ENCODE peak calls at places on chromosomes 5 and 9, in five cellular contexts. One of them, this sample, is unnamed.
A peak's percentile ranks its signal among the peaks of the same experiment; 100 is the strongest.

GRCh38 chr9:82600536-82601271 is 462.2 kb downstream of the RASEF start:
- DNase-seq in brain microvascular endothelial cell: no peak
- DNase-seq in nephron progenitor cell: peak; percentile 34
- DNase-seq in mucosa of descending colon: no peak
- DNase-seq in B cell: no peak
- DNase-seq in this sample: no peak

GRCh38 chr9:112012026-112012902 is 115.7 kb downstream of the UGCG start:
- DNase-seq in nephron progenitor cell: no peak
- DNase-seq in mucosa of descending colon: no peak
- DNase-seq in B cell: peak; percentile 47
- DNase-seq in brain microvascular endothelial cell: peak; percentile 93
- DNase-seq in this sample: no peak

GRCh38 chr5:15026944-15027343 is 155.4 kb upstream of the ANKH start:
- DNase-seq in nephron progenitor cell: no peak
- DNase-seq in mucosa of descending colon: no peak
- DNase-seq in brain microvascular endothelial cell: no peak
- DNase-seq in B cell: no peak
- DNase-seq in this sample: no peak

GRCh38 chr5:160467555-160468418 is 46.1 kb downstream of the PTTG1 start:
- DNase-seq in mucosa of descending colon: peak; percentile 93
- DNase-seq in brain microvascular endothelial cell: peak; percentile 83
- DNase-seq in B cell: peak; percentile 82
- DNase-seq in nephron progenitor cell: peak; percentile 6
- DNase-seq in this sample: peak; percentile 79

GRCh38 chr5:160792281-160792680 is 59.7 kb downstream of the ATP10B start:
- DNase-seq in B cell: no peak
- DNase-seq in brain microvascular endothelial cell: no peak
- DNase-seq in nephron progenitor cell: no peak
- DNase-seq in mucosa of descending colon: no peak
- DNase-seq in this sample: no peak

GRCh38 chr9:7976167-7976755 is 176.7 kb upstream of the DMAC1 start:
- DNase-seq in B cell: peak; percentile 79
- DNase-seq in nephron progenitor cell: no peak
- DNase-seq in mucosa of descending colon: no peak
- DNase-seq in brain microvascular endothelial cell: no peak
- DNase-seq in this sample: peak; percentile 44

GRCh38 chr5:9440517-9440916 is 105.4 kb downstream of the SEMA5A start:
- DNase-seq in brain microvascular endothelial cell: no peak
- DNase-seq in B cell: no peak
- DNase-seq in nephron progenitor cell: no peak
- DNase-seq in mucosa of descending colon: no peak
- DNase-seq in this sample: no peak

GRCh38 chr9:101365181-101365580 is 19.6 kb downstream of the BAAT start:
- DNase-seq in B cell: no peak
- DNase-seq in nephron progenitor cell: no peak
- DNase-seq in mucosa of descending colon: no peak
- DNase-seq in brain microvascular endothelial cell: no peak
- DNase-seq in this sample: no peak

GRCh38 chr5:14039063-14039462 is 94.6 kb upstream of the DNAH5 start:
- DNase-seq in nephron progenitor cell: no peak
- DNase-seq in brain microvascular endothelial cell: peak; percentile 55
- DNase-seq in B cell: no peak
- DNase-seq in mucosa of descending colon: no peak
- DNase-seq in this sample: no peak

GRCh38 chr5:86679529-86679928 is 61.8 kb downstream of the COX7C start:
- DNase-seq in B cell: peak; percentile 9
- DNase-seq in nephron progenitor cell: peak; percentile 2
- DNase-seq in brain microvascular endothelial cell: peak; percentile 85
- DNase-seq in mucosa of descending colon: no peak
- DNase-seq in this sample: no peak

GRCh38 chr9:98599566-98599965 is 109.2 kb downstream of the GABBR2 start:
- DNase-seq in nephron progenitor cell: no peak
- DNase-seq in brain microvascular endothelial cell: no peak
- DNase-seq in B cell: no peak
- DNase-seq in mucosa of descending colon: no peak
- DNase-seq in this sample: no peak

GRCh38 chr9:123282343-123283047 is 14.1 kb upstream of the STRBP start:
- DNase-seq in B cell: no peak
- DNase-seq in nephron progenitor cell: no peak
- DNase-seq in brain microvascular endothelial cell: no peak
- DNase-seq in mucosa of descending colon: no peak
- DNase-seq in this sample: no peak

GRCh38 chr5:132822650-132823480 is 7.6 kb downstream of the SHROOM1 start:
- DNase-seq in brain microvascular endothelial cell: no peak
- DNase-seq in mucosa of descending colon: no peak
- DNase-seq in B cell: no peak
- DNase-seq in nephron progenitor cell: peak; percentile 73
- DNase-seq in this sample: no peak

GRCh38 chr5:38716516-38716915 is 129.3 kb upstream of the OSMR start:
- DNase-seq in mucosa of descending colon: no peak
- DNase-seq in nephron progenitor cell: no peak
- DNase-seq in brain microvascular endothelial cell: no peak
- DNase-seq in B cell: no peak
- DNase-seq in this sample: no peak

GRCh38 chr9:137580209-137580957 is 1.7 kb upstream of the DPH7 start:
- DNase-seq in brain microvascular endothelial cell: no peak
- DNase-seq in nephron progenitor cell: no peak
- DNase-seq in mucosa of descending colon: no peak
- DNase-seq in B cell: no peak
- DNase-seq in this sample: no peak

GRCh38 chr9:27529316-27530278 is at the start of gene MOB3B:
- DNase-seq in brain microvascular endothelial cell: peak; percentile 48
- DNase-seq in mucosa of descending colon: peak; percentile 84
- DNase-seq in nephron progenitor cell: peak; percentile 95
- DNase-seq in B cell: peak; percentile 90
- DNase-seq in this sample: peak; percentile 77

GRCh38 chr9:36451949-36452348 is 51.9 kb upstream of the RNF38 start:
- DNase-seq in mucosa of descending colon: no peak
- DNase-seq in B cell: no peak
- DNase-seq in nephron progenitor cell: no peak
- DNase-seq in brain microvascular endothelial cell: no peak
- DNase-seq in this sample: no peak

GRCh38 chr9:33524431-33524947 is 438 bp downstream of the ANKRD18B start:
- DNase-seq in brain microvascular endothelial cell: no peak
- DNase-seq in nephron progenitor cell: peak; percentile 38
- DNase-seq in B cell: peak; percentile 6
- DNase-seq in mucosa of descending colon: no peak
- DNase-seq in this sample: no peak

GRCh38 chr5:104513194-104513602 is 950.6 kb upstream of the NUDT12 start:
- DNase-seq in mucosa of descending colon: no peak
- DNase-seq in B cell: no peak
- DNase-seq in brain microvascular endothelial cell: peak; percentile 54
- DNase-seq in nephron progenitor cell: no peak
- DNase-seq in this sample: no peak

GRCh38 chr5:40413747-40414146 is 266.0 kb upstream of the PTGER4 start:
- DNase-seq in nephron progenitor cell: no peak
- DNase-seq in mucosa of descending colon: no peak
- DNase-seq in brain microvascular endothelial cell: no peak
- DNase-seq in B cell: no peak
- DNase-seq in this sample: no peak

GRCh38 chr9:128753627-128754026 is 18.1 kb downstream of the ZER1 start:
- DNase-seq in mucosa of descending colon: no peak
- DNase-seq in brain microvascular endothelial cell: no peak
- DNase-seq in nephron progenitor cell: no peak
- DNase-seq in B cell: no peak
- DNase-seq in this sample: no peak

GRCh38 chr9:72396247-72397091 is 31.5 kb upstream of the ZFAND5 start:
- DNase-seq in nephron progenitor cell: no peak
- DNase-seq in B cell: no peak
- DNase-seq in brain microvascular endothelial cell: no peak
- DNase-seq in mucosa of descending colon: no peak
- DNase-seq in this sample: no peak

GRCh38 chr9:72399391-72399790 is 34.4 kb upstream of the ZFAND5 start:
- DNase-seq in nephron progenitor cell: no peak
- DNase-seq in mucosa of descending colon: no peak
- DNase-seq in brain microvascular endothelial cell: no peak
- DNase-seq in B cell: no peak
- DNase-seq in this sample: no peak

GRCh38 chr9:72402744-72403143 is 37.7 kb upstream of the ZFAND5 start:
- DNase-seq in B cell: no peak
- DNase-seq in nephron progenitor cell: no peak
- DNase-seq in brain microvascular endothelial cell: no peak
- DNase-seq in mucosa of descending colon: no peak
- DNase-seq in this sample: no peak

GRCh38 chr9:72400866-72401265 is 35.9 kb upstream of the ZFAND5 start:
- DNase-seq in brain microvascular endothelial cell: no peak
- DNase-seq in B cell: no peak
- DNase-seq in nephron progenitor cell: no peak
- DNase-seq in mucosa of descending colon: no peak
- DNase-seq in this sample: no peak

DNA sequence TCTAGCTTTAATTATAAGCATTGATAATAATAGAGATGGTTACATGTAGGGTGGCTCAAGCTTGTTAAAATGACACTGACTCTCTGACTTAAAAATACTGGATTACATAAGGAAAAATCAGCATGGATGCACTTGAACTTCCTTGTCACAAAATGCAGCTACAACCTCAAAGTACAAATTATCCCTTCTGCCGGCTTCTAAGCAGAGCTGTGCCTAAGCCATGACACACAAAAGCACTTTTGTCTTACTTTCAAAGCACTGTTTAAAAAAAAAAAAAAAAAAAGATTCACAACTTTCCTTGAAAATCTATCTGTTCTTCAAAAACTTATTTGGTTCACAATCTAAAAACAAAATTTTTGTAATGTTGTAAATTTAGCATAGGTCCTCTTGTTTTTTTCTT is 36.4 kb upstream of the ZFAND5 start:
- DNase-seq in mucosa of descending colon: no peak
- DNase-seq in brain microvascular endothelial cell: no peak
- DNase-seq in nephron progenitor cell: no peak
- DNase-seq in B cell: no peak
- DNase-seq in this sample: no peak
- TF ChIP-seq CTCF in mucosa of descending colon: no peak
- TF ChIP-seq CTCF in brain microvascular endothelial cell: no peak
- TF ChIP-seq CTCF in nephron progenitor cell: no peak
- TF ChIP-seq CTCF in B cell: no peak
- TF ChIP-seq CTCF in this sample: no peak

DNA sequence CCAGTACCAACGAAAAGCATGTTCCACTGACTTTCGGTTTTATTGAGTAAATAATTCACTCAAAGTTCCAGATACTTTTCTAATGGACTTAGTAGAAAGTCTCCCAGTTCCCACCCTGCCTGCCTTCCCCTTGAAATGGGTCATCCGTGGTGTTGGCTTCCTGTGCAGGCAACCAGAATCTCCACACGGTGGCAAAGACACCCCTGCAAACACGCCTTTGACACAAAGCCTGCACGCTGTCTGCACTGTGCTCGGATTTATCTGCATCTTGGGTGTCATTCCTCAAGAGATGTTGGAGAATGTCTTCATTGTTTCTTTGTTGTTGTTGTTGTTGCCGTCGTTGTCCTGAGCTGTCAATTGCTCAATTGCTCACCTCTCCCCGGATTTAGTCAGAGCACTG is 150.0 kb upstream of the IRX2 start:
- DNase-seq in nephron progenitor cell: no peak
- DNase-seq in brain microvascular endothelial cell: no peak
- DNase-seq in B cell: no peak
- DNase-seq in mucosa of descending colon: no peak
- DNase-seq in this sample: no peak
- TF ChIP-seq CTCF in nephron progenitor cell: no peak
- TF ChIP-seq CTCF in brain microvascular endothelial cell: no peak
- TF ChIP-seq CTCF in B cell: no peak
- TF ChIP-seq CTCF in mucosa of descending colon: no peak
- TF ChIP-seq CTCF in this sample: no peak

GRCh38 chr9:130664191-130665028 is at the start of gene PRDM12:
- DNase-seq in B cell: peak; percentile 30
- DNase-seq in mucosa of descending colon: no peak
- DNase-seq in brain microvascular endothelial cell: no peak
- DNase-seq in nephron progenitor cell: peak; percentile 53
- DNase-seq in this sample: no peak

GRCh38 chr9:130665431-130666392 is 1.3 kb downstream of the PRDM12 start:
- DNase-seq in B cell: peak; percentile 45
- DNase-seq in mucosa of descending colon: no peak
- DNase-seq in brain microvascular endothelial cell: no peak
- DNase-seq in nephron progenitor cell: peak; percentile 49
- DNase-seq in this sample: no peak

GRCh38 chr9:130663258-130664171 is 879 bp upstream of the PRDM12 start:
- DNase-seq in brain microvascular endothelial cell: no peak
- DNase-seq in nephron progenitor cell: peak; percentile 53
- DNase-seq in B cell: peak; percentile 38
- DNase-seq in mucosa of descending colon: no peak
- DNase-seq in this sample: no peak

GRCh38 chr9:130666393-130667116 is 2.2 kb downstream of the PRDM12 start:
- DNase-seq in B cell: no peak
- DNase-seq in mucosa of descending colon: no peak
- DNase-seq in nephron progenitor cell: peak; percentile 36
- DNase-seq in brain microvascular endothelial cell: no peak
- DNase-seq in this sample: no peak

DNA sequence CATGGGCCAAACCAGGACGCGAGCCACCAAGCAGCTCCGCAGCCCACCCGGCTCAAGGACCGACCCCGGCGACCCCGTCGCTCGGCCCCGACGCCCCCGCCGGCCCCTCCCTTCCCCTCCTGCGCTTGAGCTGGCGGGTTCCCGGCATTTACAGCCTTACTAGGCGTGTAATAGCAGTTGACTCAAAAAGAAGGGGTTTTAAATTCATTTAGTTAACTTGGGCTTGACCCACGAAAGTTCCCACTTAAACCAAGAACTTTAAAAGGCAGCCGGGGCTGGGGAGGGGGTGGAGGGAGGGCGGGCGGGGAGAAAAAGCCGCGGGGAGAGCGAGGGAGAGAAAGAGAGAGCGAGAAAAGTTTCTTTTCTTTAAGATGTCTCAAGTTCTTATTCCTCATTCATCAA is 636 bp downstream of the PRDM12 start:
- DNase-seq in mucosa of descending colon: no peak
- DNase-seq in nephron progenitor cell: no peak
- DNase-seq in B cell: no peak
- DNase-seq in brain microvascular endothelial cell: no peak
- DNase-seq in this sample: no peak
- TF ChIP-seq CTCF in mucosa of descending colon: no peak
- TF ChIP-seq CTCF in nephron progenitor cell: no peak
- TF ChIP-seq CTCF in B cell: no peak
- TF ChIP-seq CTCF in brain microvascular endothelial cell: no peak
- TF ChIP-seq CTCF in this sample: no peak

DNA sequence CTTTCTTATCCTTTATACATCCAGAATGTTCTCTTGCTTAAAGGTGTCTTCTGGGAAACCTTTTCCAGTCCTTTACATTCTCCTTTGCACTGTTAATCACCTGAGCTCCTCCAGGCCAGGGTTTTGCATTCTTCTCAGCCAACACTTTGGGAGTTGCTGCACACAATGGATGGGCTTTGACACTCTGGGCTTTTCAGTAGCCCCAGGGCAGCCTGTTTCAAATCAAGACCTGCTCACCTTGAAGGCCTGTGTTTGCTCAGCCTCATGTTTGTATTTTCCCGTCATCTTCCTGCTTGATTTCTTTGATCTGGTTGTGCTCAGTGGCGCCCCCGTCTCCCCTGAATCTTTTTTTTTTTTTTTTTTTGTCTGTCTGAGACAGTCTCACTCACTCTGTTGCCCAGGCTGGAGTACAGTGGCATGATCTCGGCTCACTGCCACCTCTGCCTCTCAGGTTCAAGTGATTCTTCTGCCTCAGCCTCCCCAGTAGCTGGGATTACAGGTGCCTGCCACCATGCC is 41.0 kb downstream of the DMRT1 start:
- DNase-seq in B cell: no peak
- DNase-seq in nephron progenitor cell: no peak
- DNase-seq in brain microvascular endothelial cell: no peak
- DNase-seq in mucosa of descending colon: no peak
- DNase-seq in this sample: no peak
- TF ChIP-seq CTCF in B cell: no peak
- TF ChIP-seq CTCF in nephron progenitor cell: no peak
- TF ChIP-seq CTCF in brain microvascular endothelial cell: no peak
- TF ChIP-seq CTCF in mucosa of descending colon: no peak
- TF ChIP-seq CTCF in this sample: no peak

This sample was measured in natural killer cell.